ENCODE peak calls at places on chromosomes 4 and X, in ten cellular contexts. K is lower lobe of right lung; J is OCI-LY7; C is activated naive CD8-positive, alpha-beta T cell treated with anti-CD3 and anti-CD28 coated beads, Interleukin-2, amount 50 U/mL, for 24 hours; O is amygdala; F is brain microvascular endothelial cell; X is head of caudate nucleus; B is omental fat pad; V is T-helper 2 cell; L is NCI-H345. R is an unnamed sample.
A peak's percentile ranks its signal among the peaks of the same experiment; 100 is the strongest.

GRCh38 chr4:20844311-20844710 is 144.1 kb downstream of the PACRGL start:
- DNase-seq in V (no peak), F (no peak), C (no peak), X (no peak), B (no peak), O (no peak), K (no peak), L (no peak), J (no peak), R (no peak)

GRCh38 chrX:18956322-18957032 is 27.4 kb downstream of the PHKA2 start:
- DNase-seq in X (no peak), J (no peak), B (no peak), L (no peak), V (no peak), C (no peak), F (no peak), O (no peak), K (no peak), R (no peak)

GRCh38 chr4:153013202-153013988 is 77.3 kb downstream of the FHDC1 start:
- DNase-seq in F (no peak), C (no peak), O (no peak), B (no peak), V (no peak), K (no peak), J (no peak), X (no peak), L (peak; percentile 35), R (no peak)

GRCh38 chr4:160276785-160277325 is 1174.0 kb downstream of the RAPGEF2 start:
- DNase-seq in K (no peak), F (no peak), X (no peak), B (no peak), J (no peak), O (no peak), V (no peak), L (no peak), C (no peak), R (no peak)

GRCh38 chrX:2707334-2707760 is 16.3 kb downstream of the CD99 start:
- DNase-seq in F (peak; percentile 93), L (no peak), J (peak; percentile 97), X (no peak), O (no peak), K (no peak), C (peak; percentile 65), V (no peak), B (no peak), R (peak; percentile 73)

GRCh38 chr4:77158487-77158861 is 1.5 kb downstream of the CCNG2 start:
- DNase-seq in F (no peak), J (no peak), O (no peak), L (no peak), V (no peak), X (no peak), B (no peak), C (no peak), K (no peak), R (no peak)

GRCh38 chr4:71545168-71545567 is 206.3 kb downstream of the SLC4A4 start:
- DNase-seq in C (no peak), F (peak; percentile 93), V (no peak), B (no peak), X (no peak), K (no peak), J (no peak), O (no peak), L (peak; percentile 3), R (no peak)

GRCh38 chr4:128715616-128716015 is 93.9 kb upstream of the JADE1 start:
- DNase-seq in L (no peak), J (no peak), F (no peak), C (no peak), O (no peak), K (no peak), X (no peak), B (no peak), V (no peak), R (no peak)

GRCh38 chrX:70013483-70014222 is 36.1 kb downstream of the AWAT2 start:
- DNase-seq in V (no peak), C (no peak), O (no peak), X (no peak), K (no peak), L (no peak), B (no peak), F (no peak), J (no peak), R (no peak)

GRCh38 chr4:184330008-184330400 is 112.3 kb upstream of the ENPP6 start:
- DNase-seq in J (no peak), C (peak; percentile 60), L (no peak), O (no peak), X (no peak), F (peak; percentile 25), K (peak; percentile 76), B (no peak), V (no peak), R (no peak)

GRCh38 chr4:88963817-88964216 is 93.2 kb downstream of the FAM13A start:
- DNase-seq in L (peak; percentile 38), K (no peak), V (no peak), O (no peak), J (no peak), B (no peak), F (no peak), X (no peak), C (no peak), R (no peak)